ENCODE peak calls at places on chromosome 1, in seven cellular contexts. W is endothelial cell of umbilical vein; Z is aorta; H is CD8-positive, alpha-beta T cell; I is stomach; J is left lung; X is fibroblast of lung. D is an unnamed sample. For H3K4me1, the result is how much of the 10 kb centered on the place peaks cover.

GRCh38 chr1:43367026-43367903 is 546 bp downstream of the ELOVL1 start:
- DNase-seq in I (no peak), X (no peak), W (peak), Z (peak), J (peak), H (no peak), D (peak)

GRCh38 chr1:94783342-94784264 is 36.6 kb upstream of the SLC44A3 start:
- DNase-seq in Z (peak), X (peak), H (no peak), I (peak), W (peak), J (peak), D (peak)

GRCh38 chr1:63643926-63644325 is 50.7 kb downstream of the PGM1 start:
- DNase-seq in X (no peak), W (no peak), J (no peak), H (no peak), Z (no peak), I (peak), D (no peak)

GRCh38 chr1:150629115-150629928 is at the start of gene ENSA:
- DNase-seq in I (peak), W (peak), X (peak), J (peak), Z (peak), H (peak), D (peak)

GRCh38 chr1:244346972-244347618 is 104.6 kb downstream of the ADSS2 start:
- DNase-seq in X (no peak), I (no peak), W (peak), H (no peak), J (no peak), Z (no peak), D (no peak)

GRCh38 chr1:75725256-75725655 is 747 bp downstream of the ACADM start:
- DNase-seq in Z (no peak), H (no peak), J (no peak), I (no peak), W (no peak), X (peak), D (peak)

GRCh38 chr1:227315500-227316346 is 2.6 kb downstream of the CDC42BPA start:
- DNase-seq in I (peak), J (no peak), W (peak), X (peak), Z (no peak), H (no peak), D (peak)

GRCh38 chr1:168224991-168225390 is 813 bp upstream of the SFT2D2 start:
- DNase-seq in W (no peak), H (no peak), Z (no peak), I (no peak), X (no peak), J (no peak), D (no peak)

GRCh38 chr1:8562881-8563865 is 245.3 kb downstream of the SLC45A1 start:
- DNase-seq in X (peak), W (peak), J (no peak), I (no peak), H (no peak), Z (no peak), D (peak)

GRCh38 chr1:36118805-36119204 is 6.2 kb downstream of the COL8A2 start:
- DNase-seq in Z (no peak), W (no peak), H (no peak), X (no peak), J (no peak), I (no peak), D (no peak)

GRCh38 chr1:39398278-39399010 is 93.0 kb upstream of the BMP8A start:
- DNase-seq in Z (peak), W (peak), J (no peak), X (peak), H (no peak), I (peak), D (peak)

GRCh38 chr1:41649445-41650175 is 165.1 kb upstream of the EDN2 start:
- DNase-seq in X (no peak), Z (no peak), I (no peak), J (no peak), H (no peak), W (no peak), D (no peak)

GRCh38 chr1:24957808-24958752 is 28.0 kb upstream of the RUNX3 start:
- DNase-seq in Z (peak), W (no peak), I (no peak), J (no peak), H (no peak), X (no peak), D (no peak)

GRCh38 chr1:167082511-167083027 is 7.6 kb downstream of the GPA33 start:
- DNase-seq in J (no peak), I (peak), W (no peak), H (no peak), Z (no peak), X (no peak), D (no peak)

GRCh38 chr1:81052162-81052561 is 748.6 kb upstream of the ADGRL2 start:
- DNase-seq in J (no peak), X (no peak), I (no peak), H (no peak), Z (no peak), W (no peak), D (no peak)

GRCh38 chr1:202304370-202304769 is 37.4 kb downstream of the UBE2T start:
- DNase-seq in X (no peak), I (no peak), H (no peak), J (no peak), W (no peak), Z (peak), D (no peak)

GRCh38 chr1:9529190-9529589 is 10.1 kb upstream of the SLC25A33 start:
- DNase-seq in J (no peak), Z (no peak), H (no peak), W (no peak), X (no peak), I (no peak), D (peak)

GRCh38 chr1:24536391-24536840 is 19.5 kb upstream of the NCMAP start:
- DNase-seq in J (no peak), I (peak), H (peak), Z (no peak), W (no peak), X (peak), D (no peak)

GRCh38 chr1:111705841-111706240 is 33.4 kb downstream of the INKA2 start:
- DNase-seq in Z (no peak), W (no peak), I (no peak), J (no peak), H (no peak), X (peak), D (no peak)
- H3K27ac ChIP-seq in Z (no peak), W (no peak), I (no peak), J (no peak), H (no peak), X (peak), D (no peak)

GRCh38 chr1:154865442-154866256 is 4.4 kb downstream of the KCNN3 start:
- DNase-seq in Z (no peak), W (no peak), X (no peak), I (no peak), J (no peak), H (no peak), D (no peak)

GRCh38 chr1:154863702-154864174 is 6.3 kb downstream of the KCNN3 start:
- DNase-seq in J (no peak), H (no peak), W (no peak), Z (no peak), I (peak), X (peak), D (peak)

GRCh38 chr1:154862927-154863701 is 7.0 kb downstream of the KCNN3 start:
- DNase-seq in W (no peak), X (no peak), J (no peak), Z (no peak), I (no peak), H (no peak), D (no peak)

GRCh38 chr1:154866257-154866994 is 3.7 kb downstream of the KCNN3 start:
- DNase-seq in X (no peak), I (no peak), J (no peak), W (no peak), Z (no peak), H (no peak), D (no peak)

DNA sequence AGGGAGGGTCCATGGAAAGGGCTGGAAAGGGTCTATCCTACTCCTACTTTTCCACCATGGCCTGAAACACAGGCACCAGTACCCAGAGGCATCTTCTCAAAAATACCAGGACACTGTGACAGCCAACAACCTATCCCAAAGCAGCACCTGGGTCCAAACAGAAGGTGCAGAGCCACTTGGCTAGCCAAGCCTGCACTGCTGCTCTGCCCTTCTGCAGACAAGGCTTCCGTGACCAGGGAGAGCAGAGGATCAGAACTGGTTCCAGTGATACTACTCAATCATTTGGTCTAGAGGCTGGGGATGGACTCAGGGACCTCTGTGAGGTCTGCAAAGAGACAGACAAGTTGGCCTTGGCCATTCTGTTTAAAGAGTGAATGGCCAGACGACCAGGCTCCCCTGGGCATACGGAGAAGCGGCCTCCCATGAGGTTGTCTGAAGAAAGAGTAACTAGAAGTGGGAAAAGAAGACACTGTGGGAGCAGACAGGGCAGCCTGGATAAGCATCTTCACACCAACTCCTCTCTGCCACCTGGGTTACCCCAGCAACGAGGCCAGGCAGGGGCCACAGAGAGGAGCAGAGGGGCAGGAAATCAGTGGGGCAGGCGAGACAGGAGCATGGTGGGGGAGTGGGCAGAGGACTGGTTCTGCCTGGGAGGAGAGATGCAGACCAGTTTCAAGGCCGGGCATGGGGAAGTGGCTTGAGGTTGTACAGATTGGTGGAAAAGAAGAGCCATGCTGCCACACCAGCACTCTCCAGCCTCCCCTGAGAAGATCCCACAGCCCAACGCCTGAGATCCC is 5.7 kb downstream of the KCNN3 start:
- DNase-seq in I (no peak), W (no peak), H (no peak), X (no peak), J (no peak), Z (no peak), D (no peak)
- H3K4me1 ChIP-seq in I (under half), W (under half), H (under half), X (under half), J (under half), Z (under half), D (under half)

DNA sequence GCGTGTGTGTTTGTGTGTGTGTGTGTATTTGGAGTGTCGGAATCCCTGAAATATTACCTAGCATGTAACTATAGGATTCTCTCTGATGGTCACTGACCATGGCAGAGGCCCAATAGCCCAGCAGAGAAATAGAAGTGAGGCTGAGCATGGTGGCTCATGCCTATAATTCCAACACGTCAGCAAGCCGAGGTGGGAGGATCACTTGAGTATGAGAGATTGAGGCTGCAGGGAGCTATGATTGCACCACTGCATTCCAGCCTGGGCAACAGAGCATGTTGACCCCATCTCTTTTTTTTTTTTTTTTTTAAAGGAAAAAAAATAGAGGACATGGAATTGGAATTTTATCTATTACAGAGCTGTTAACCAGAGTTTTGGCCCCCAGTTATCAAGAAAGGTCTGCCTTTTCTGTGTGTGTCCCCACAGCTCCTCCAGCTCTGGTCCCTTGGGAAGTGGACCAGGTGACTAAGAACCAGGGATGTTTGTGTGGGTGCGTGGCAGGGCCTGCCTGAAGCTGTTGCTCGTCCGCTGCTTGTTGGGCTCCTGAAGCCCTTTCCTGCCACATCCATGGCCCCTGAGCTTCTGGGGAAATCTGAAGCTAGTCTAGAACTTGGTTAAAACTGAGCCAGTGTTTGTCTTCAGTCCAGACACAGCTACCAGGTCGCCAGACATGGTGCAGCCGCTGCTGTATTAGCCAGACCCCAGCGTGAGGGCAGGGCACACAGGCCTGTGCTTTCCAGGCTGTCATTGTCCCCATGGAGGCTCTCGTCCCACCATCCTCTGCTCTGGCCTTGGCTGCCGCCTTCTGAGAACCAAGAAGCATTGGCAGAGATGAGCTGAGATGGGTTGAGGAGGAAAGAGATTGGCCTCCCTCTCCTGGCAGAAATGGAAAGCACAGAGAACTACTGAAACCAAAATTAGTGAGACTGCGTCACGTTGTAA is 25.5 kb downstream of the CAPN9 start:
- DNase-seq in X (peak), H (no peak), W (no peak), J (no peak), I (peak), Z (no peak), D (peak)
- H3K4me3 ChIP-seq in X (no peak), H (no peak), W (no peak), J (no peak), I (no peak), Z (no peak), D (no peak)

DNA sequence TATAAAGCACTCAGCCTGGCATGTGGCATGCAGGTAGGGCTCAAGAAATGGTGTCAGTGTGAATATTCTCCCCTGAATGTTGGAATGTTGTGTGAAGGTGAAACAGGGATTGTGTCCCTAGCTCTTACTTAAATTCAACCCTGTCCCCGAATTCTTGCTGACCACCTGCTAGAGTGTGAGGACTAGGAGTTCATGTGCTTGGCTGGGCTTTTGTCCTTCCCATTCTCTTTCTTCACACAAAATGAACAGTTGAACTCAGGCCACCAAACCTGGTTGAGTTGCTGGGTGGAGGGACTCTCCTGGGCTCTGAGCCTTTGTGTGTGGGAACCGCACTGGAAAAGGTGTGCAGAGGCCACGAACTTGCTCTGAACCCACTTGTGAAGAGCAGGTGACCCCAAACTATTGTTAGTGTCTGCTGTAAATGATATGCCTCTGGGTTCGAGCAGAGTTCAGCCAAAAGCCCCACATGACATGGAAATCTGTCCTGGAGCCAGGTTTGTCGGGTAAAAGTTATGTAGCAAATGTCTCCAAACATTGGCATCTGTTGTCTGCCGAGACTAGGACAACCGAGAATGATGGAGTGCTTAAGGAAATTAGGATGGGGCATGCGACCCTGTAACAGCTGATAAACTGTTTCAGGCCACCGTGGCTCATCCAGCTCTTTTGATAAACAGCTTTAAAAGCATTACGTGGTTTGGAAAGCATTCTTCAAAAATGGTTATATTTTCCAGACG is 144.2 kb downstream of the DHRS3 start:
- DNase-seq in X (peak), Z (no peak), I (no peak), J (no peak), H (no peak), W (peak), D (no peak)
- H3K27ac ChIP-seq in X (no peak), Z (no peak), I (peak), J (peak), H (peak), W (no peak), D (no peak)

DNA sequence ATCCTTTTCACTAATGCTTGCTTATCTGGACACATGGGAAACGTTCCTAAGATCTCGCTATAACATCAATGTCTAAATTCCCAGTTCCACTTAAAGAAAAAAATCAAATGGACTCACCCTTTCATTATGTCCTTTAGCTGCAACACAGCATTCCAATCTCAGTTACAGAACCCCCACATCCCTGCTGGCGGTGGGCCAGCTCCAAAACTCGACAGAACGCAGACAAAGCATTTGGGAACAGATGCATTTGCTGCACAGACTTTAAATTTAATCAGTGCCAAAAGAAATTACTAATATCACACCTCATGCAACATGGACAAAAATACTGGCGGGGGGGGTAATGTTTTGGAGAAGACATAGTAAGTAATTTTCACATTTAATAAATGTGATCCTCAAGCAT is 79.8 kb downstream of the TGFBR3 start:
- DNase-seq in X (no peak), W (no peak), I (no peak), Z (no peak), H (no peak), J (no peak), D (no peak)
- H3K4me1 ChIP-seq in X (under half), W (under half), I (under half), Z (under half), H (under half), J (under half), D (under half)